ENCODE peak calls at places on chromosomes 16 and 17, in four cellular contexts. R is esophagus squamous epithelium, O is transverse colon, H is A549. M is an unnamed sample.

GRCh38 chr17:77076046-77076882 is 64.5 kb upstream of the SEC14L1 start:
- DNase-seq in R (no peak), O (no peak), H (no peak), M (no peak)

GRCh38 chr17:55259684-55260111 is 5.1 kb upstream of the HLF start:
- DNase-seq in R (no peak), O (no peak), H (no peak), M (no peak)

GRCh38 chr17:8117980-8118768 is at the start of gene ALOXE3:
- DNase-seq in R (no peak), O (peak; percentile 55), H (peak; percentile 82), M (peak; percentile 50)

GRCh38 chr17:3802461-3803307 is 1.7 kb upstream of the ITGAE start:
- DNase-seq in R (no peak), O (peak; percentile 45), H (no peak), M (no peak)

GRCh38 chr17:71765437-71765836 is 355.4 kb upstream of the SOX9 start:
- DNase-seq in R (no peak), O (peak; percentile 9), H (no peak), M (no peak)

GRCh38 chr16:10519929-10520868 is 60.2 kb downstream of the EMP2 start:
- DNase-seq in R (no peak), O (no peak), H (peak; percentile 70), M (no peak)

GRCh38 chr16:89121691-89122321 is 28.2 kb downstream of the ACSF3 start:
- DNase-seq in R (no peak), O (no peak), H (no peak), M (no peak)

GRCh38 chr17:18055597-18055996 is 16.4 kb downstream of the GID4 start:
- DNase-seq in R (no peak), O (no peak), H (no peak), M (no peak)

GRCh38 chr16:87487361-87487924 is 5.4 kb downstream of the ZCCHC14 start:
- DNase-seq in R (no peak), O (peak; percentile 85), H (no peak), M (peak; percentile 19)

GRCh38 chr17:73519621-73520368 is 124.5 kb downstream of the SDK2 start:
- DNase-seq in R (no peak), O (no peak), H (no peak), M (no peak)

GRCh38 chr16:11684231-11685025 is 16.2 kb downstream of the SNN start:
- DNase-seq in R (no peak), O (no peak), H (no peak), M (no peak)

GRCh38 chr16:85205747-85206471 is 93.6 kb upstream of the CIBAR2 start:
- DNase-seq in R (no peak), O (no peak), H (peak; percentile 47), M (no peak)

GRCh38 chr17:10713336-10713735 is 15.9 kb downstream of the ADPRM start:
- DNase-seq in R (no peak), O (no peak), H (no peak), M (no peak)

GRCh38 chr17:50199211-50199633 is 2.2 kb downstream of the COL1A1 start:
- DNase-seq in R (no peak), O (no peak), H (no peak), M (no peak)

GRCh38 chr16:84396537-84397008 is 28.2 kb downstream of the ATP2C2 start:
- DNase-seq in R (no peak), O (no peak), H (peak; percentile 95), M (no peak)

GRCh38 chr16:51393381-51394005 is 242.4 kb upstream of the SALL1 start:
- DNase-seq in R (no peak), O (no peak), H (no peak), M (no peak)

GRCh38 chr17:19386974-19387920 is at the start of gene MFAP4:
- DNase-seq in R (no peak), O (peak; percentile 60), H (no peak), M (no peak)

GRCh38 chr16:745739-746138 is 4.9 kb upstream of the CIAO3 start:
- DNase-seq in R (no peak), O (no peak), H (no peak), M (no peak)

GRCh38 chr17:9999948-10000695 is 95.1 kb upstream of the RCVRN start:
- DNase-seq in R (no peak), O (no peak), H (no peak), M (no peak)

GRCh38 chr16:55408656-55409055 is 70.3 kb upstream of the MMP2 start:
- DNase-seq in R (no peak), O (no peak), H (no peak), M (no peak)

GRCh38 chr17:10752696-10753095 is 22.9 kb upstream of the TMEM220 start:
- DNase-seq in R (no peak), O (no peak), H (no peak), M (no peak)

GRCh38 chr16:51392651-51393187 is 241.6 kb upstream of the SALL1 start:
- DNase-seq in R (no peak), O (no peak), H (no peak), M (no peak)

GRCh38 chr16:842061-842476 is 41.5 kb upstream of the GNG13 start:
- DNase-seq in R (no peak), O (no peak), H (no peak), M (no peak)

GRCh38 chr16:27515874-27516353 is 33.8 kb downstream of the GTF3C1 start:
- DNase-seq in R (no peak), O (no peak), H (peak; percentile 48), M (peak; percentile 24)

GRCh38 chr16:54286330-54287017 is at the start of gene IRX3:
- DNase-seq in R (no peak), O (peak; percentile 13), H (peak; percentile 87), M (no peak)

GRCh38 chr17:58344047-58344790 is 7.8 kb downstream of the SUPT4H1 start:
- DNase-seq in R (peak; percentile 49), O (peak; percentile 70), H (no peak), M (no peak)
- TF ChIP-seq POLR2A in R (no peak), O (peak; percentile 13), H (no peak), M (peak; percentile 48)

GRCh38 chr17:59618894-59619312 is 792 bp upstream of the CLTC start:
- DNase-seq in R (no peak), O (no peak), H (no peak), M (no peak)
- TF ChIP-seq POLR2A in R (no peak), O (peak; percentile 94), H (no peak), M (no peak)

DNA sequence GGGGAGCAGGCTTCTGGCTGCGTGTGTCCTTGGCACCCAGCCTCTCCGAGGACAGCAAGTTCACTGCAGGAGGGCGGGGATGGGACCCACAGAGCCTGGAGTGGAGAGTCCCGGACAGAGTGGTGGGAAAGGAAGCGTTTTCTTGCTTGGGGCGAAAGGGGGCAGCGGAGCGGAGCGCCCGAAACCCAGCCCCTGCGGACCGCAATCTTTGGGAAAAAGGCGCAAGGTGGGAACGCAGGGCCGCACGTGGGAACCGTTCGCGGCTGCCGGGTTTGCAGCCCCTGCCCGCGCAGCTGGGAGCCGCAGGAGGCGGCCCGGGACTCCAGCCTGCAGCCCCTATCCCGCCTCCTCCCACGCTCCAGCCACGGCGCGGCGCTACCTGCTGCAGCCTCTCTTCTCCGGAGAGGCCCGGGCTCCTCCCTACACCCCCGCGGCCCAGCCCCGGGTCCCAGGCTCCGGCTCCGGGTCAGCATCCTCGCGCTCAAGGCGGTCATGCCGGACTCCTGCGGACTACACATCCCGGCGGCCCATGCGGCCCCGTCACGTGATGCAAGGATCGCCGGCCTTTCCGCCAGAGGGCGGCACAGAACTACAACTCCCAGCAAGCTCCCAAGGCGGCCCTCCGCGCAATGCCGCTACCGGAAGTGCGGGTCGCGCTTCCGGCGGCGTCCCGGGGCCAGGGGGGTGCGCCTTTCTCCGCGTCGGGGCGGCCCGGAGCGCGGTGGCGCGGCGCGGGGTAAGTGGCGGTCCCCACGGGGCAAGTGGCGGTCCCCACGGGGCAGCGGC is at the start of the genes NTHL1 and TSC2:
- DNase-seq in R (peak; percentile 67), O (peak; percentile 97), H (peak; percentile 98), M (peak; percentile 96)
- TF ChIP-seq POLR2A in R (peak; percentile 38), O (peak; percentile 7), H (peak; percentile 72), M (peak; percentile 46)

DNA sequence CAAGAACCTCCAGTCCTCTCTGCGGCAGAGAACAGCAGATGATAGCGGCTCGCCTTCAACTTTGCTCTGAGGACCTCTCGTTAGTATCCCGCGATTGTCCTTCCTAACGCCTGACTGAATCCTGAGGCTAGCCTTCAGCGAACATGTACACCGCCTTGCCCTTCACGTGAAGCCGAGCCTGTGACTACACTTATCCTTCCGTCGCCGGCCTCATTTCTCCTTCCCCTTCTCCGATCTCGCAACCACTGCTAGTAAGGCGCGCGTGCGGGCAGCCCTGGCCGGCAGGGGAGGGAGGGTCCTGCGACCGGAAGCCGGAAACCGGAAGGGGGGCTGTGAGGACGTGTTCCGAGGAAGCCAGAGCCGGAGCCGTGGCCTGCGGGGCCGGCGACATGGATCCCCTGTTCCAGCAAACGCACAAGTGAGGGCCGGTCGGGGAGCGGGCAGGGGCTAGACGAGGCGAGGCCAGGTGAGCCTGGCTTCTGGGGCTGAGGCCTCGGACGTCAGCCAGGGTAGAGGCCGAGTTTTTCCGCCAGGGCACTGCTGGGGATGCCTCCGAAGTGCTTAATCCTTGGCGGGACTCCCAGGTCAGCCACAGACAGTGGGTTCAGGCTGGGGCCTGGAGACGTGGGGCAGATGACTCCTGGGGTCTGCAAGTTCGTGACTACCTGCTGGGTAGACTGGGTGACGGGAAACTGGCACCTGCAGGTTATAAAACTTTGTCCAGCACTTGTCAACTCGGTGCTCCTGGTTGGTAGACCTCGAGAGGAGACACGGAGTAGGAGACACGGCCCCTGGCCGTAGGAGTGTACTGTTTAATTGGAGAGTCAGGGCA is at the start of gene GOSR2:
- DNase-seq in R (peak; percentile 36), O (peak; percentile 89), H (peak; percentile 94), M (peak; percentile 95)
- TF ChIP-seq POLR2A in R (peak; percentile 8), O (peak; percentile 88), H (peak; percentile 86), M (peak; percentile 96)

GRCh38 chr16:86462334-86463084 is 47.8 kb upstream of the FOXF1 start:
- DNase-seq in R (no peak), O (peak; percentile 56), H (no peak), M (no peak)
- TF ChIP-seq POLR2A in R (no peak), O (no peak), H (no peak), M (no peak)

GRCh38 chr17:61403846-61404701 is 4.4 kb downstream of the TBX2 start:
- DNase-seq in R (no peak), O (no peak), H (no peak), M (no peak)
- TF ChIP-seq POLR2A in R (no peak), O (no peak), H (no peak), M (no peak)

GRCh38 chr17:81309140-81309858 is 14.2 kb upstream of the SLC38A10 start:
- DNase-seq in R (no peak), O (peak; percentile 96), H (peak; percentile 90), M (peak; percentile 79)
- TF ChIP-seq POLR2A in R (no peak), O (peak; percentile 84), H (peak; percentile 50), M (no peak)

GRCh38 chr16:71585318-71585703 is 8.4 kb upstream of the TAT start:
- DNase-seq in R (no peak), O (no peak), H (peak; percentile 12), M (no peak)
- TF ChIP-seq POLR2A in R (no peak), O (no peak), H (no peak), M (no peak)

GRCh38 chr17:64020068-64020766 is at the start of gene ICAM2:
- DNase-seq in R (peak; percentile 38), O (peak; percentile 83), H (no peak), M (peak; percentile 72)
- TF ChIP-seq POLR2A in R (no peak), O (peak; percentile 66), H (no peak), M (peak; percentile 88)

M was measured in erythroblast.